ENCODE peak calls at places on chromosome 20, in seven cellular contexts. P is heart right ventricle; R is GM23338; G is substantia nigra; K is ovary; E is CD8-positive, alpha-beta T cell; H is cardiac muscle cell. I is an unnamed sample.

GRCh38 chr20:6055981-6056569 is 2.2 kb upstream of the LRRN4 start:
- DNase-seq in E (no peak), P (no peak), R (peak; percentile 46), G (no peak), H (no peak), K (no peak), I (no peak)

GRCh38 chr20:17281478-17281877 is 54.6 kb downstream of the PCSK2 start:
- DNase-seq in K (no peak), R (peak; percentile 89), E (no peak), H (peak; percentile 67), P (no peak), G (no peak), I (no peak)

GRCh38 chr20:47532002-47532401 is 30.3 kb downstream of the NCOA3 start:
- DNase-seq in P (no peak), H (no peak), K (no peak), E (no peak), G (no peak), R (no peak), I (no peak)

GRCh38 chr20:23132930-23133559 is 46.9 kb upstream of the CD93 start:
- DNase-seq in H (no peak), K (no peak), R (no peak), P (peak; percentile 80), G (no peak), E (no peak), I (no peak)

GRCh38 chr20:14319704-14320103 is 17.7 kb downstream of the FLRT3 start:
- DNase-seq in G (no peak), P (no peak), E (no peak), H (no peak), K (no peak), R (no peak), I (no peak)

GRCh38 chr20:63044204-63044600 is 37.4 kb upstream of the BHLHE23 start:
- DNase-seq in E (no peak), P (no peak), R (no peak), H (no peak), K (no peak), G (no peak), I (no peak)

GRCh38 chr20:2651772-2652723 is at the start of gene NOP56:
- DNase-seq in R (peak; percentile 91), P (peak; percentile 91), G (peak; percentile 87), E (peak; percentile 94), H (peak; percentile 92), K (peak; percentile 96), I (peak; percentile 86)

GRCh38 chr20:21719592-21720214 is 14.2 kb downstream of the PAX1 start:
- DNase-seq in H (peak; percentile 76), P (peak; percentile 52), K (no peak), R (peak; percentile 87), E (peak; percentile 14), G (peak; percentile 17), I (no peak)

GRCh38 chr20:25248501-25249172 is 752 bp downstream of the PYGB start:
- DNase-seq in P (no peak), K (peak; percentile 68), E (no peak), G (peak; percentile 27), H (peak; percentile 59), R (peak; percentile 60), I (no peak)

GRCh38 chr20:40630723-40631631 is 58.1 kb downstream of the MAFB start:
- DNase-seq in P (no peak), R (no peak), K (no peak), G (no peak), H (no peak), E (no peak), I (no peak)

GRCh38 chr20:50689864-50690263 is 1.5 kb downstream of the RIPOR3 start:
- DNase-seq in P (no peak), K (no peak), G (no peak), R (no peak), H (no peak), E (no peak), I (no peak)

GRCh38 chr20:51525241-51526104 is 17.0 kb downstream of the NFATC2 start:
- DNase-seq in H (no peak), R (no peak), E (peak; percentile 35), K (no peak), G (no peak), P (peak; percentile 40), I (no peak)

GRCh38 chr20:23234311-23235078 is 116.1 kb upstream of the NXT1 start:
- DNase-seq in R (no peak), K (no peak), G (no peak), E (no peak), H (no peak), P (no peak), I (no peak)

GRCh38 chr20:25525857-25526256 is 59.5 kb downstream of the NINL start:
- DNase-seq in R (no peak), P (no peak), E (no peak), K (no peak), H (no peak), G (no peak), I (no peak)

GRCh38 chr20:1776608-1777475 is 118.4 kb upstream of the SIRPA start:
- DNase-seq in P (peak; percentile 90), G (peak; percentile 77), E (peak; percentile 88), H (peak; percentile 92), R (peak; percentile 92), K (peak; percentile 95), I (peak; percentile 68)

GRCh38 chr20:31694842-31695593 is 27.6 kb downstream of the BCL2L1 start:
- DNase-seq in G (no peak), K (no peak), R (no peak), E (no peak), H (no peak), P (no peak), I (no peak)

GRCh38 chr20:31691646-31692275 is 30.9 kb downstream of the BCL2L1 start:
- DNase-seq in H (no peak), K (no peak), R (peak; percentile 62), E (no peak), P (no peak), G (no peak), I (no peak)

GRCh38 chr20:31693987-31694661 is 28.5 kb downstream of the BCL2L1 start:
- DNase-seq in H (no peak), P (no peak), R (peak; percentile 46), E (no peak), G (no peak), K (no peak), I (no peak)

GRCh38 chr20:31695849-31696804 is 26.5 kb downstream of the BCL2L1 start:
- DNase-seq in K (no peak), R (no peak), G (no peak), P (no peak), E (no peak), H (no peak), I (no peak)

DNA sequence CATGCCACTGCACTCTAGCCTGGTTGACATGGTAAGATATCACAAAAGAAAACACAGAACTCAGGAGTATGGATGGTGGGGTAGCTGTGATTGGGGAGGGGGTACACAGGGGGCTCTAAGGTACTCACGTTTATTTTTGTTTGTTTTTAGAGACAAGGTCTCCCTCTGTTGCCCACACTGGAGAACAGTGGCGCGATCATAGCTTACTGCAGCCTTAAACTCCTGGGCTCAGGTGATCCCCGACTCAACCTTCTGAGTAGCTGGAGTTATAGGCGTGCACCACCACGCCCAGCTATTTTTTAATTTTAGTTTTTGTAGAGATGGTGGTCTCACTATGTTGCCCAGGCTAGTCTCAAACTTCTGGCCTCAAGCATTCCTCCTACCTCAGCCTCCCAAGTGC is 29.3 kb downstream of the BCL2L1 start:
- DNase-seq in E (no peak), K (no peak), G (no peak), R (no peak), P (no peak), H (no peak), I (no peak)
- H3K27ac ChIP-seq in E (no peak overlapping the region), K (no peak overlapping the region), G (peak overlapping the region; percentile 12), R (peak overlapping the region; percentile 68), P (no peak overlapping the region), H (no peak overlapping the region), I (no peak overlapping the region)

GRCh38 chr20:44695295-44696230 is 19.6 kb upstream of the CCN5 start:
- DNase-seq in E (no peak), R (no peak), K (no peak), G (no peak), P (no peak), H (no peak), I (no peak)

GRCh38 chr20:44692932-44693476 is 22.2 kb upstream of the CCN5 start:
- DNase-seq in E (no peak), R (no peak), G (no peak), H (no peak), P (peak; percentile 73), K (peak; percentile 90), I (no peak)

GRCh38 chr20:44694159-44694558 is 21.0 kb upstream of the CCN5 start:
- DNase-seq in H (no peak), K (no peak), R (no peak), P (no peak), E (no peak), G (no peak), I (no peak)

GRCh38 chr20:44691424-44692423 is 23.4 kb upstream of the CCN5 start:
- DNase-seq in E (no peak), H (no peak), P (peak; percentile 78), G (no peak), K (peak; percentile 66), R (no peak), I (no peak)

GRCh38 chr20:44693625-44694024 is 21.5 kb upstream of the CCN5 start:
- DNase-seq in K (no peak), G (no peak), R (no peak), E (no peak), H (no peak), P (no peak), I (no peak)
- H3K27ac ChIP-seq in K (peak overlapping the region; percentile 36), G (no peak overlapping the region), R (no peak overlapping the region), E (no peak overlapping the region), H (no peak overlapping the region), P (no peak overlapping the region), I (no peak overlapping the region)

GRCh38 chr20:61559706-61560315 is 307.8 kb downstream of the CDH4 start:
- DNase-seq in E (no peak), R (no peak), G (no peak), K (no peak), H (no peak), P (no peak), I (no peak)

GRCh38 chr20:61557603-61558002 is 305.5 kb downstream of the CDH4 start:
- DNase-seq in E (no peak), P (no peak), G (no peak), R (no peak), H (no peak), K (no peak), I (no peak)

GRCh38 chr20:61554617-61555016 is 302.6 kb downstream of the CDH4 start:
- DNase-seq in E (no peak), G (no peak), H (no peak), R (no peak), P (no peak), K (no peak), I (no peak)

GRCh38 chr20:61558726-61559125 is 306.7 kb downstream of the CDH4 start:
- DNase-seq in R (no peak), G (no peak), P (no peak), K (no peak), H (no peak), E (no peak), I (no peak)

GRCh38 chr20:61556116-61556515 is 304.1 kb downstream of the CDH4 start:
- DNase-seq in H (no peak), E (no peak), K (no peak), P (no peak), R (no peak), G (no peak), I (no peak)
- H3K27ac ChIP-seq in H (no peak overlapping the region), E (no peak overlapping the region), K (no peak overlapping the region), P (no peak overlapping the region), R (no peak overlapping the region), G (no peak overlapping the region), I (no peak overlapping the region)

DNA sequence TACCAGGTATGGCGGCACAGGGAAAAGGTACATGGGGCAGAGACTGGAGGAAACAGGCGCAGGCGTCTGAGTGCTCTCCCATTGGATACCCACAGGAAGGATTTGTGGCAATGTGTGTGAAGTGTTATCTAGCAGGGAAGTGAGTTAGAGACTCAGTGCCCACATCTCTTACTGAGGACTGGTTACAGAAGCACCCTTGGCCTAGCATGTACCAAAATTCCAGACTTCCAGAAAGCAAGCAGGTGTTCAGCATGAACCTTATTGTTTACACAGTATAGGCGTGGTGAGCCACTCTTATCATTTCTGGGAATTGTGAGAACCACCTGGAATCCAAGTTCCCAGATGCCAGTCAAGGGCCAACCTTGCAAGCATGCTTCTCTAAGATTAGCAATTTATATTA is 14.2 kb downstream of the MANBAL start:
- DNase-seq in E (no peak), P (no peak), H (no peak), K (no peak), G (no peak), R (no peak), I (no peak)
- H3K27ac ChIP-seq in E (no peak overlapping the region), P (no peak overlapping the region), H (no peak overlapping the region), K (no peak overlapping the region), G (no peak overlapping the region), R (peak overlapping the region; percentile 27), I (no peak overlapping the region)

I was measured in caudate nucleus.